ENCODE peak calls at places on chromosome 7, in nine cellular contexts. One of them, this sample, is unnamed.

GRCh38 chr7:96199421-96199820 is 122.5 kb downstream of the SLC25A13 start:
- DNase-seq in HEK293T: no peak
- DNase-seq in germinal center: no peak
- DNase-seq in progenitor cell of endocrine pancreas: no peak
- DNase-seq in GM13977: no peak
- DNase-seq in DMS153: no peak
- DNase-seq in T-cell: no peak
- DNase-seq in KG1: no peak
- DNase-seq in DMS53: no peak
- DNase-seq in this sample: no peak

GRCh38 chr7:12524794-12525386 is 45.6 kb upstream of the SCIN start:
- DNase-seq in HEK293T: peak
- DNase-seq in germinal center: no peak
- DNase-seq in progenitor cell of endocrine pancreas: no peak
- DNase-seq in GM13977: peak
- DNase-seq in DMS153: peak
- DNase-seq in T-cell: no peak
- DNase-seq in KG1: peak
- DNase-seq in DMS53: peak
- DNase-seq in this sample: peak

GRCh38 chr7:121327671-121328070 is 1.1 kb upstream of the WNT16 start:
- DNase-seq in HEK293T: no peak
- DNase-seq in germinal center: no peak
- DNase-seq in progenitor cell of endocrine pancreas: no peak
- DNase-seq in GM13977: no peak
- DNase-seq in DMS153: no peak
- DNase-seq in T-cell: no peak
- DNase-seq in KG1: no peak
- DNase-seq in DMS53: no peak
- DNase-seq in this sample: no peak

GRCh38 chr7:27104244-27105149 is 2.0 kb upstream of the HOXA2 start:
- DNase-seq in HEK293T: no peak
- DNase-seq in germinal center: no peak
- DNase-seq in progenitor cell of endocrine pancreas: no peak
- DNase-seq in GM13977: no peak
- DNase-seq in DMS153: no peak
- DNase-seq in T-cell: no peak
- DNase-seq in KG1: no peak
- DNase-seq in DMS53: no peak
- DNase-seq in this sample: no peak

GRCh38 chr7:130258494-130259078 is 8.1 kb upstream of the CPA2 start:
- DNase-seq in HEK293T: no peak
- DNase-seq in germinal center: no peak
- DNase-seq in progenitor cell of endocrine pancreas: no peak
- DNase-seq in GM13977: no peak
- DNase-seq in DMS153: no peak
- DNase-seq in T-cell: no peak
- DNase-seq in KG1: no peak
- DNase-seq in DMS53: no peak
- DNase-seq in this sample: no peak

GRCh38 chr7:55366461-55367138 is 1.5 kb downstream of the LANCL2 start:
- DNase-seq in HEK293T: peak
- DNase-seq in germinal center: no peak
- DNase-seq in progenitor cell of endocrine pancreas: no peak
- DNase-seq in GM13977: no peak
- DNase-seq in DMS153: no peak
- DNase-seq in T-cell: no peak
- DNase-seq in KG1: no peak
- DNase-seq in DMS53: peak
- DNase-seq in this sample: peak

GRCh38 chr7:87479951-87480350 is 4.5 kb upstream of the ABCB4 start:
- DNase-seq in HEK293T: no peak
- DNase-seq in germinal center: no peak
- DNase-seq in progenitor cell of endocrine pancreas: no peak
- DNase-seq in GM13977: no peak
- DNase-seq in DMS153: no peak
- DNase-seq in T-cell: no peak
- DNase-seq in KG1: no peak
- DNase-seq in DMS53: no peak
- DNase-seq in this sample: no peak

GRCh38 chr7:100490483-100491191 is 6.9 kb downstream of the NYAP1 start:
- DNase-seq in HEK293T: no peak
- DNase-seq in germinal center: no peak
- DNase-seq in progenitor cell of endocrine pancreas: no peak
- DNase-seq in GM13977: peak
- DNase-seq in DMS153: no peak
- DNase-seq in T-cell: no peak
- DNase-seq in KG1: no peak
- DNase-seq in DMS53: peak
- DNase-seq in this sample: no peak

GRCh38 chr7:140304071-140304799 is 94.1 kb downstream of the SLC37A3 start:
- DNase-seq in HEK293T: no peak
- DNase-seq in germinal center: peak
- DNase-seq in progenitor cell of endocrine pancreas: no peak
- DNase-seq in GM13977: peak
- DNase-seq in DMS153: peak
- DNase-seq in T-cell: peak
- DNase-seq in KG1: no peak
- DNase-seq in DMS53: peak
- DNase-seq in this sample: no peak

GRCh38 chr7:99135938-99136337 is 8.0 kb downstream of the SMURF1 start:
- DNase-seq in HEK293T: no peak
- DNase-seq in germinal center: no peak
- DNase-seq in progenitor cell of endocrine pancreas: no peak
- DNase-seq in GM13977: no peak
- DNase-seq in DMS153: no peak
- DNase-seq in T-cell: no peak
- DNase-seq in KG1: no peak
- DNase-seq in DMS53: no peak
- DNase-seq in this sample: no peak

GRCh38 chr7:5421626-5422323 is 1.9 kb downstream of the TNRC18 start:
- DNase-seq in HEK293T: no peak
- DNase-seq in germinal center: no peak
- DNase-seq in progenitor cell of endocrine pancreas: peak
- DNase-seq in GM13977: no peak
- DNase-seq in DMS153: peak
- DNase-seq in T-cell: no peak
- DNase-seq in KG1: no peak
- DNase-seq in DMS53: peak
- DNase-seq in this sample: no peak

GRCh38 chr7:1549357-1550004 is 6.5 kb downstream of the TMEM184A start:
- DNase-seq in HEK293T: no peak
- DNase-seq in germinal center: no peak
- DNase-seq in progenitor cell of endocrine pancreas: no peak
- DNase-seq in GM13977: no peak
- DNase-seq in DMS153: no peak
- DNase-seq in T-cell: no peak
- DNase-seq in KG1: no peak
- DNase-seq in DMS53: no peak
- DNase-seq in this sample: no peak

GRCh38 chr7:18402488-18403183 is 92.9 kb upstream of the HDAC9 start:
- DNase-seq in HEK293T: no peak
- DNase-seq in germinal center: no peak
- DNase-seq in progenitor cell of endocrine pancreas: no peak
- DNase-seq in GM13977: no peak
- DNase-seq in DMS153: no peak
- DNase-seq in T-cell: no peak
- DNase-seq in KG1: no peak
- DNase-seq in DMS53: no peak
- DNase-seq in this sample: no peak

GRCh38 chr7:126569402-126569801 is 683.3 kb downstream of the GRM8 start:
- DNase-seq in HEK293T: no peak
- DNase-seq in germinal center: no peak
- DNase-seq in progenitor cell of endocrine pancreas: no peak
- DNase-seq in GM13977: no peak
- DNase-seq in DMS153: peak
- DNase-seq in T-cell: no peak
- DNase-seq in KG1: no peak
- DNase-seq in DMS53: peak
- DNase-seq in this sample: no peak

GRCh38 chr7:26553582-26553981 is 261.9 kb downstream of the SNX10 start:
- DNase-seq in HEK293T: no peak
- DNase-seq in germinal center: no peak
- DNase-seq in progenitor cell of endocrine pancreas: no peak
- DNase-seq in GM13977: no peak
- DNase-seq in DMS153: peak
- DNase-seq in T-cell: no peak
- DNase-seq in KG1: no peak
- DNase-seq in DMS53: no peak
- DNase-seq in this sample: no peak

GRCh38 chr7:133853706-133854276 is 273.3 kb upstream of the LRGUK start:
- DNase-seq in HEK293T: peak
- DNase-seq in germinal center: peak
- DNase-seq in progenitor cell of endocrine pancreas: no peak
- DNase-seq in GM13977: no peak
- DNase-seq in DMS153: peak
- DNase-seq in T-cell: no peak
- DNase-seq in KG1: no peak
- DNase-seq in DMS53: peak
- DNase-seq in this sample: peak

GRCh38 chr7:151426486-151426905 is 13.4 kb downstream of the CRYGN start:
- DNase-seq in HEK293T: peak
- DNase-seq in germinal center: no peak
- DNase-seq in progenitor cell of endocrine pancreas: no peak
- DNase-seq in GM13977: no peak
- DNase-seq in DMS153: no peak
- DNase-seq in T-cell: no peak
- DNase-seq in KG1: no peak
- DNase-seq in DMS53: no peak
- DNase-seq in this sample: no peak

GRCh38 chr7:680411-681127 is 45.9 kb upstream of the DNAAF5 start:
- DNase-seq in HEK293T: no peak
- DNase-seq in germinal center: no peak
- DNase-seq in progenitor cell of endocrine pancreas: no peak
- DNase-seq in GM13977: no peak
- DNase-seq in DMS153: no peak
- DNase-seq in T-cell: no peak
- DNase-seq in KG1: no peak
- DNase-seq in DMS53: no peak
- DNase-seq in this sample: no peak

GRCh38 chr7:157432957-157433576 is 96.3 kb downstream of the DNAJB6 start:
- DNase-seq in HEK293T: peak
- DNase-seq in germinal center: peak
- DNase-seq in progenitor cell of endocrine pancreas: no peak
- DNase-seq in GM13977: peak
- DNase-seq in DMS153: no peak
- DNase-seq in T-cell: peak
- DNase-seq in KG1: peak
- DNase-seq in DMS53: peak
- DNase-seq in this sample: peak

GRCh38 chr7:31488562-31489203 is 25.2 kb upstream of the ITPRID1 start:
- DNase-seq in HEK293T: peak
- DNase-seq in germinal center: peak
- DNase-seq in progenitor cell of endocrine pancreas: no peak
- DNase-seq in GM13977: peak
- DNase-seq in DMS153: no peak
- DNase-seq in T-cell: no peak
- DNase-seq in KG1: peak
- DNase-seq in DMS53: peak
- DNase-seq in this sample: peak

GRCh38 chr7:149716932-149717307 is 56.5 kb downstream of the ZNF467 start:
- DNase-seq in HEK293T: no peak
- DNase-seq in germinal center: no peak
- DNase-seq in progenitor cell of endocrine pancreas: no peak
- DNase-seq in GM13977: no peak
- DNase-seq in DMS153: no peak
- DNase-seq in T-cell: no peak
- DNase-seq in KG1: no peak
- DNase-seq in DMS53: no peak
- DNase-seq in this sample: no peak

GRCh38 chr7:12728192-12728538 is 40.7 kb downstream of the ARL4A start:
- DNase-seq in HEK293T: no peak
- DNase-seq in germinal center: no peak
- DNase-seq in progenitor cell of endocrine pancreas: no peak
- DNase-seq in GM13977: no peak
- DNase-seq in DMS153: peak
- DNase-seq in T-cell: no peak
- DNase-seq in KG1: no peak
- DNase-seq in DMS53: peak
- DNase-seq in this sample: no peak

GRCh38 chr7:54995166-54995565 is 23.7 kb upstream of the EGFR start:
- DNase-seq in HEK293T: no peak
- DNase-seq in germinal center: no peak
- DNase-seq in progenitor cell of endocrine pancreas: no peak
- DNase-seq in GM13977: no peak
- DNase-seq in DMS153: no peak
- DNase-seq in T-cell: no peak
- DNase-seq in KG1: no peak
- DNase-seq in DMS53: no peak
- DNase-seq in this sample: no peak

GRCh38 chr7:26507375-26508068 is 215.9 kb downstream of the SNX10 start:
- DNase-seq in HEK293T: no peak
- DNase-seq in germinal center: no peak
- DNase-seq in progenitor cell of endocrine pancreas: no peak
- DNase-seq in GM13977: no peak
- DNase-seq in DMS153: peak
- DNase-seq in T-cell: no peak
- DNase-seq in KG1: no peak
- DNase-seq in DMS53: peak
- DNase-seq in this sample: peak

GRCh38 chr7:69743436-69743835 is 145.2 kb downstream of the AUTS2 start:
- DNase-seq in HEK293T: no peak
- DNase-seq in germinal center: no peak
- DNase-seq in progenitor cell of endocrine pancreas: no peak
- DNase-seq in GM13977: no peak
- DNase-seq in DMS153: no peak
- DNase-seq in T-cell: no peak
- DNase-seq in KG1: no peak
- DNase-seq in DMS53: no peak
- DNase-seq in this sample: no peak

This sample was measured in NCI-H748 treated with DMSO at 0.1 percent for 48 hours.